ENCODE peak calls at places on chromosomes 5 and 9, in eight cellular contexts. O, U, I, J, E, G, W and H are unnamed samples.

GRCh38 chr9:112867275-112867991 is 23.2 kb downstream of the SLC46A2 start:
- DNase-seq in G (no peak), W (no peak), U (peak), J (peak), O (peak), I (no peak), E (no peak), H (no peak)

GRCh38 chr5:77423022-77423750 is 68.9 kb downstream of the WDR41 start:
- DNase-seq in U (no peak), O (peak), E (no peak), I (no peak), G (no peak), J (no peak), W (peak), H (no peak)

GRCh38 chr9:134537891-134538520 is 103.6 kb upstream of the COL5A1 start:
- DNase-seq in U (no peak), I (no peak), W (no peak), E (no peak), G (no peak), J (no peak), O (no peak), H (no peak)

GRCh38 chr5:66197764-66198405 is 53.8 kb downstream of the SREK1 start:
- DNase-seq in O (peak), J (no peak), E (no peak), I (no peak), W (no peak), U (no peak), G (no peak), H (no peak)

GRCh38 chr5:145437627-145438026 is 397.5 kb downstream of the PRELID2 start:
- DNase-seq in U (no peak), G (no peak), I (no peak), W (no peak), O (no peak), J (no peak), E (no peak), H (no peak)

GRCh38 chr5:17336054-17336453 is 118.6 kb downstream of the BASP1 start:
- DNase-seq in O (no peak), W (no peak), G (no peak), E (no peak), J (no peak), I (no peak), U (no peak), H (no peak)

GRCh38 chr9:8366161-8366926 is 566.8 kb upstream of the DMAC1 start:
- DNase-seq in U (no peak), I (no peak), G (no peak), W (no peak), E (no peak), O (peak), J (no peak), H (no peak)

GRCh38 chr5:84568171-84568570 is 183.5 kb upstream of the EDIL3 start:
- DNase-seq in J (no peak), I (no peak), G (no peak), E (no peak), O (no peak), U (no peak), W (no peak), H (no peak)

GRCh38 chr5:81773148-81773547 is 22.3 kb upstream of the SSBP2 start:
- DNase-seq in I (no peak), J (no peak), U (no peak), O (no peak), G (no peak), E (no peak), W (no peak), H (no peak)
- H3K4me3 ChIP-seq in I (no peak), J (no peak), U (peak), O (no peak), G (no peak), E (no peak), W (no peak), H (no peak)

GRCh38 chr9:99916650-99917049 is 10.2 kb downstream of the STX17 start:
- DNase-seq in U (no peak), G (no peak), O (no peak), J (no peak), W (no peak), I (no peak), E (no peak), H (no peak)
- H3K4me3 ChIP-seq in U (no peak), G (no peak), O (no peak), J (no peak), W (no peak), I (no peak), E (no peak), H (no peak)

DNA sequence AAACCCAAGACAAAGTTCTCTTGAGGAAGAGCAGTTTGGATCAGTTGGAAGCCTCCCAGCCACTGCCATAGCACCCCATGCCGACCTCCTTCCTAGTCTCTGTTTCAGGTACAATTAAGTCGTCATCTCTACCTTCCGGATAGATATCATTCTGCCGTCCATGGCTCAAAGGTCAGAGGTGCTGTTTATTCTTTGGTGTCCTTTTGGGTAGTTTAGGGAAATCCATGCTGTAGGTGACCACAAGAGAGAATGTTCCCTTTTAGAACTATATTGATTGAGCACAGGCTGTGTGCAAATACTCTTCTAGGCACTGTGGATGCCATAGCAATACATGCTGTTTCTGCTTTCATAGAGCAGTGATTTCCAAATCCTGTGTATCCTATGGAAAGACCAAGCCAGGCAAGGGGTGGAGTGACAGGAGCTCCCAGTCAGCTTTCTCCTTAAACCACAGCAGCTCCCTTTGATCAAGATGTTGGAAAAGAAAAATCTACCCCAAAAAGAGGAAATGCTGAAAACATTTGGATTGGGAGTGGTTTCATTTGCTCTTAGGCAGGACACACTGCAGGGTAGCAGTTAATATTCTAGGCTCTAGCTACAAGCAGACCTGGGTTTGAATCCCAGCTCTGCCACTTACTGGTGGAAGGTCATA is 127.9 kb downstream of the PALM2AKAP2 start:
- DNase-seq in W (no peak), I (no peak), J (no peak), O (no peak), U (no peak), E (no peak), G (no peak), H (peak)
- H3K4me3 ChIP-seq in W (no peak), I (no peak), J (no peak), O (no peak), U (no peak), E (no peak), G (no peak), H (peak)

GRCh38 chr9:91421987-91422765 is 1.5 kb downstream of the NFIL3 start:
- DNase-seq in W (no peak), U (no peak), J (no peak), E (peak), O (peak), I (no peak), G (no peak), H (no peak)
- H3K4me3 ChIP-seq in W (peak), U (peak), J (peak), E (peak), O (peak), I (peak), G (peak), H (peak)

DNA sequence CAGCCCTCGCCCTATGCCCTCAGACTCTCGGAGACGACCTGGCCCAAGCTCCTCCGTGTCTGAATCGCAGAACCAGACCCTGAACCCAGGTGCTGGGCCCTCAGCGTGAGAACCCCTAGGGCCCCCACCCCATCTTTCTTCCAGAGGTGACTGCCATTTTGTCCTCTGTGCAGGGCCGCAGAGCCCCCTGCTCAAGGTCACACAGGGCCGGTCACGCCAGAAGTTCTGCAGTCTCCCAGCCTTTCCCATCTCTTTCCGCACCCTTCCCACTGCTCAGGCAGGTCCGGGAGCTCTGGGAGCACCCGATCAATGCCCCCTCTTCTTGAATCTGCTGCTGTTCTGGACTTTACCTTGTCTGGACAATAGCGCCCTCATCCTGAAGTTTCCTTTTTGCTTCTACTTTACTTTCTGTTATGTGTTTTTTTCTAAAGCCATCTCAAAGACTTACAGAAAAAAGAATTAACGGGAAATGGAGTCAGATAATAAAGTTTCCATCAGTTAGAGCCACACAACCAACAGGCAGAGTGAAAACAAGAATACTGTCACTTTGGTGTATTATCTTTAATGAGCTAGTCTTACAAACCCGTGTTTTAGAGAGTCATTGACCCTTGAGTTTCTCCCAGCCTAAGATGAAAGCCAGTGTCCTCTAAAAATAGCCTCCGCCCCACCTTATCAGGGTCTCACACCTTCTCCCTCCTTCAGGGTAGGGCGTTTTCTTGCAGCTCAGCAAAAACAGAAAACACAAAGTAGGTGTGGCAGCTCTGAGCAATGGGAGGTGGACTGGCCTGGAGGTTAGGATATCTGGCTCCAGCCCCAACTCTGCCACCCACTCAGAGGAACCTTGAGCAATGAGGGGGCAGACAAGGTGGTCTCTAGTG is 1.8 kb downstream of the TMOD1 start:
- DNase-seq in W (peak), I (no peak), U (no peak), O (no peak), J (no peak), G (no peak), E (no peak), H (no peak)
- H3K4me3 ChIP-seq in W (peak), I (peak), U (peak), O (no peak), J (peak), G (peak), E (no peak), H (no peak)

GRCh38 chr5:14204011-14204670 is 61.0 kb downstream of the TRIO start:
- DNase-seq in E (no peak), U (no peak), O (no peak), G (no peak), J (no peak), W (no peak), I (no peak), H (no peak)
- H3K4me3 ChIP-seq in E (no peak), U (no peak), O (no peak), G (no peak), J (no peak), W (peak), I (no peak), H (no peak)

GRCh38 chr5:140011297-140011802 is 31.7 kb downstream of the NRG2 start:
- DNase-seq in E (peak), G (no peak), U (no peak), I (no peak), W (peak), O (peak), J (no peak), H (no peak)

GRCh38 chr5:140007311-140007710 is 35.8 kb downstream of the NRG2 start:
- DNase-seq in O (no peak), E (no peak), U (no peak), W (no peak), G (no peak), I (no peak), J (no peak), H (no peak)

GRCh38 chr5:140013536-140013935 is 29.6 kb downstream of the NRG2 start:
- DNase-seq in E (no peak), I (no peak), O (no peak), J (no peak), W (no peak), G (no peak), U (no peak), H (no peak)

GRCh38 chr5:140012443-140012842 is 30.7 kb downstream of the NRG2 start:
- DNase-seq in E (no peak), U (no peak), W (no peak), O (no peak), I (no peak), G (no peak), J (no peak), H (no peak)

GRCh38 chr5:140010798-140011197 is 32.3 kb downstream of the NRG2 start:
- DNase-seq in J (no peak), G (no peak), I (no peak), U (no peak), O (no peak), E (no peak), W (no peak), H (no peak)
- H3K4me3 ChIP-seq in J (no peak), G (no peak), I (no peak), U (no peak), O (no peak), E (no peak), W (no peak), H (no peak)